ENCODE peak calls at places on chromosomes 13 and 19, in seven cellular contexts. N is nucleus accumbens, C is hypothalamus, M is activated T-helper 1 cell treated with Interleukin-2 at 50 U/mL for 16 hours, H is hepatic stellate cell, D is psoas muscle, E is COR-L47. F is an unnamed sample.

GRCh38 chr19:49145485-49146407 is 9.4 kb downstream of the HRC start:
- DNase-seq in N (peak), C (peak), M (peak), H (peak), D (peak), E (no peak), F (peak)

GRCh38 chr19:2484178-2484937 is 8.4 kb downstream of the GADD45B start:
- DNase-seq in N (no peak), C (no peak), M (no peak), H (no peak), D (no peak), E (no peak), F (no peak)

GRCh38 chr13:76656056-76656455 is 230.1 kb downstream of the KCTD12 start:
- DNase-seq in N (no peak), C (no peak), M (no peak), H (no peak), D (no peak), E (no peak), F (no peak)

GRCh38 chr19:3132971-3133792 is 2.7 kb upstream of the GNA15 start:
- DNase-seq in N (no peak), C (no peak), M (peak), H (no peak), D (no peak), E (peak), F (peak)

GRCh38 chr13:33352023-33352422 is 66.5 kb upstream of the STARD13 start:
- DNase-seq in N (no peak), C (no peak), M (no peak), H (no peak), D (no peak), E (peak), F (no peak)

GRCh38 chr19:29610574-29611271 is 4.6 kb downstream of the POP4 start:
- DNase-seq in N (peak), C (peak), M (peak), H (peak), D (peak), E (peak), F (peak)

GRCh38 chr19:41548954-41549688 is 26.8 kb upstream of the CEACAM21 start:
- DNase-seq in N (no peak), C (no peak), M (peak), H (no peak), D (no peak), E (no peak), F (peak)

GRCh38 chr13:51614350-51614786 is 30.1 kb downstream of the WDFY2 start:
- DNase-seq in N (peak), C (no peak), M (peak), H (no peak), D (peak), E (peak), F (peak)

GRCh38 chr19:12788682-12789097 is 2.6 kb upstream of the JUNB start:
- DNase-seq in N (peak), C (peak), M (no peak), H (peak), D (peak), E (peak), F (peak)

GRCh38 chr13:28022848-28023518 is 34.5 kb upstream of the URAD start:
- DNase-seq in N (no peak), C (no peak), M (no peak), H (peak), D (no peak), E (no peak), F (no peak)

GRCh38 chr19:38869836-38870607 is 8.1 kb downstream of the RINL start:
- DNase-seq in N (peak), C (peak), M (peak), H (peak), D (peak), E (no peak), F (peak)

GRCh38 chr19:44111910-44112463 is 1.2 kb upstream of the ZNF225 start:
- DNase-seq in N (peak), C (no peak), M (no peak), H (peak), D (no peak), E (peak), F (no peak)

GRCh38 chr19:46580247-46580646 is 20.9 kb upstream of the CALM3 start:
- DNase-seq in N (no peak), C (no peak), M (no peak), H (no peak), D (no peak), E (no peak), F (no peak)

GRCh38 chr19:45168767-45169351 is 8.1 kb upstream of the NKPD1 start:
- DNase-seq in N (no peak), C (no peak), M (no peak), H (no peak), D (no peak), E (peak), F (no peak)

GRCh38 chr19:10363789-10364281 is 16.5 kb downstream of the TYK2 start:
- DNase-seq in N (no peak), C (no peak), M (no peak), H (no peak), D (no peak), E (no peak), F (no peak)

GRCh38 chr13:35768551-35768950 is 292.1 kb upstream of the MAB21L1 start:
- DNase-seq in N (no peak), C (no peak), M (no peak), H (no peak), D (no peak), E (no peak), F (no peak)

GRCh38 chr19:2477732-2478191 is 1.8 kb downstream of the GADD45B start:
- DNase-seq in N (no peak), C (no peak), M (no peak), H (peak), D (no peak), E (no peak), F (peak)

GRCh38 chr19:13277104-13277809 is 127.0 kb downstream of the IER2 start:
- DNase-seq in N (peak), C (no peak), M (peak), H (peak), D (peak), E (peak), F (peak)

GRCh38 chr13:90974249-90974954 is 373.1 kb upstream of the MIR17HG start:
- DNase-seq in N (no peak), C (no peak), M (no peak), H (no peak), D (no peak), E (peak), F (no peak)

GRCh38 chr13:106602178-106602577 is 34.2 kb upstream of the ARGLU1 start:
- DNase-seq in N (no peak), C (no peak), M (no peak), H (no peak), D (no peak), E (peak), F (no peak)

GRCh38 chr13:64397699-64398098 is 2832.4 kb downstream of the PCDH9 start:
- DNase-seq in N (no peak), C (no peak), M (no peak), H (no peak), D (no peak), E (no peak), F (no peak)

GRCh38 chr13:47798906-47799305 is 202.2 kb downstream of the SUCLA2 start:
- DNase-seq in N (no peak), C (no peak), M (no peak), H (peak), D (no peak), E (no peak), F (peak)

GRCh38 chr19:58479736-58480480 is 3.8 kb downstream of the ZNF446 start:
- DNase-seq in N (no peak), C (no peak), M (no peak), H (no peak), D (no peak), E (no peak), F (no peak)

GRCh38 chr13:113493315-113493951 is 2.9 kb upstream of the DCUN1D2 start:
- DNase-seq in N (no peak), C (no peak), M (no peak), H (peak), D (no peak), E (no peak), F (peak)

GRCh38 chr19:8204961-8205360 is 4.2 kb upstream of the CERS4 start:
- DNase-seq in N (no peak), C (no peak), M (no peak), H (no peak), D (no peak), E (peak), F (no peak)

GRCh38 chr13:75761373-75761772 is 125.2 kb downstream of the LMO7 start:
- DNase-seq in N (no peak), C (no peak), M (no peak), H (no peak), D (no peak), E (no peak), F (no peak)

F was measured in KBM-7.